ENCODE peak calls at places on chromosomes 1 and 21, in six cellular contexts. O is IMR-90, F is AG09319, N is fibroblast of lung, Q is cardiac muscle cell, V is Calu3. I is an unnamed sample.

GRCh38 chr1:8026153-8026975 is at the start of gene ERRFI1:
- DNase-seq in V (peak; percentile 94), N (peak; percentile 94), Q (peak; percentile 97), O (peak; percentile 93), F (peak; percentile 90), I (peak; percentile 93)

GRCh38 chr1:61013189-61013952 is 69.0 kb upstream of the NFIA start:
- DNase-seq in Q (no peak), N (no peak), V (no peak), F (no peak), O (no peak), I (no peak)

GRCh38 chr21:41640756-41641509 is 125.9 kb downstream of the RIPK4 start:
- DNase-seq in Q (no peak), O (peak; percentile 60), N (peak; percentile 74), F (no peak), V (no peak), I (peak; percentile 47)

GRCh38 chr1:195697130-195697529 is 911.1 kb downstream of the KCNT2 start:
- DNase-seq in F (no peak), Q (no peak), V (no peak), N (no peak), O (no peak), I (no peak)

GRCh38 chr1:1402081-1402900 is 3.2 kb upstream of the CCNL2 start:
- DNase-seq in F (no peak), V (peak; percentile 43), N (peak; percentile 72), O (peak; percentile 60), Q (peak; percentile 58), I (peak; percentile 73)

GRCh38 chr1:244778356-244778755 is 57.1 kb upstream of the COX20 start:
- DNase-seq in O (peak; percentile 91), V (no peak), N (peak; percentile 90), F (no peak), Q (no peak), I (peak; percentile 92)

GRCh38 chr1:30729906-30730305 is 6.5 kb upstream of the MATN1 start:
- DNase-seq in N (no peak), Q (no peak), V (no peak), O (no peak), F (no peak), I (no peak)

GRCh38 chr21:37074195-37074510 is 1.1 kb downstream of the TTC3 start:
- DNase-seq in Q (no peak), V (no peak), N (no peak), F (no peak), O (no peak), I (peak; percentile 41)

GRCh38 chr1:173134800-173135199 is 72.3 kb downstream of the TNFSF4 start:
- DNase-seq in V (peak; percentile 26), F (no peak), O (peak; percentile 12), N (peak; percentile 67), Q (no peak), I (no peak)

GRCh38 chr1:7679873-7680790 is 91.0 kb upstream of the VAMP3 start:
- DNase-seq in Q (peak; percentile 74), F (no peak), N (peak; percentile 44), V (peak; percentile 10), O (peak; percentile 13), I (no peak)

GRCh38 chr21:25895565-25896205 is 160.9 kb downstream of the GABPA start:
- DNase-seq in F (no peak), V (no peak), Q (peak; percentile 17), N (peak; percentile 39), O (peak; percentile 45), I (peak; percentile 55)

GRCh38 chr1:231786126-231786525 is 159.5 kb downstream of the DISC1 start:
- DNase-seq in O (no peak), N (no peak), V (no peak), Q (no peak), F (no peak), I (no peak)

GRCh38 chr1:54796902-54797301 is 4.2 kb downstream of the TTC22 start:
- DNase-seq in V (no peak), O (no peak), Q (no peak), N (no peak), F (no peak), I (no peak)

GRCh38 chr1:54800041-54800898 is 853 bp downstream of the TTC22 start:
- DNase-seq in F (no peak), N (no peak), O (no peak), V (no peak), Q (no peak), I (no peak)

GRCh38 chr1:54795841-54796468 is 5.2 kb downstream of the TTC22 start:
- DNase-seq in V (peak; percentile 67), N (no peak), F (no peak), Q (no peak), O (no peak), I (no peak)

GRCh38 chr1:54798769-54799641 is 2.1 kb downstream of the TTC22 start:
- DNase-seq in N (no peak), F (no peak), V (peak; percentile 41), O (peak; percentile 36), Q (no peak), I (peak; percentile 92)

GRCh38 chr1:54798206-54798605 is 2.9 kb downstream of the TTC22 start:
- DNase-seq in N (no peak), F (no peak), O (no peak), V (no peak), Q (no peak), I (no peak)
- TF ChIP-seq CTCF in N (no peak), F (no peak), O (no peak), V (no peak), Q (no peak), I (no peak)

DNA sequence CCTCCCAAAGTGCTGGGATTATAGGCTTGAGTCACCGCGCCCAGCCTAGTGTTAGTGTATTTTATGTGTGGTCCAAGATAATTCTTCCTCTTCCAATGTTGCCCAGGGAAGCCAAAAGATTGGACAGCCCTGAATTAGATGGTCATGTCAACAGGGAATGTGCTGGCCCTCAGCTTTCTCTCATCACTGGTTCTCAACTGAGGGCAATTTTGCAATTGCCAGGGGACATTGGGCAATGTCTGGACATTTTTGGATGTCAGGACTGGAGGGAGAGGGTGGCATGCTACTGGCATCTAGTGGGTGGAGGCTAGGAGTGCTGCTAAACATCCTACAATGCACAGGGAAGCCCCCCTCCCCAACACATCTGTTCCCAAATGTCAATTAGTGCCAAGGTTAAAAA is 95.0 kb downstream of the LAMC2 start:
- DNase-seq in Q (no peak), F (no peak), O (peak; percentile 49), V (peak; percentile 9), N (no peak), I (peak; percentile 96)
- TF ChIP-seq CTCF in Q (no peak), F (no peak), O (no peak), V (no peak), N (no peak), I (no peak)

GRCh38 chr21:20040768-20041167 is 957.4 kb upstream of the NCAM2 start:
- DNase-seq in N (no peak), V (no peak), F (no peak), Q (peak; percentile 22), O (no peak), I (peak; percentile 21)
- TF ChIP-seq CTCF in N (no peak), V (no peak), F (no peak), Q (no peak), O (no peak), I (peak; percentile 40)

DNA sequence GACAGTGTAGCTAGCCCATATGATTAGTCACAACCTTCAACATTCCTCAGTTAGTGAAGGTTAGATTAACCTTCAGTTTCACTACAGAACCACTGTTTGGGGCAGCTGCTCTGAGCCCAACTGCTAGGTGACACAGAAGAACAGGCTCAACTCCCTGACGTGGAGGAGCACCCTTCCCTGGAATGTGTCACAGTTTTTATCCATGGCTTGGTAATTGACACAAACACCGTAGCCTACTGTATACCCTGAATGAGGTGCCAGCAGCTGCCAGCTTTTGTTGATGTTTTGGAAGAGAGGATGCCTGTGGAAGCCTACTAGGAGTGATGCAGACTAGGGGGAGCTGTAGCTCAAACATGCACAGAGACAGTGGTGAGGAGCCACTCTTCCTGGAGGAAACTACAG is 56.6 kb upstream of the CR2 start:
- DNase-seq in F (no peak), N (peak; percentile 6), O (no peak), Q (no peak), V (no peak), I (peak; percentile 25)
- TF ChIP-seq CTCF in F (peak; percentile 2), N (no peak), O (no peak), Q (no peak), V (no peak), I (no peak)

GRCh38 chr1:204251926-204252689 is 38.3 kb upstream of the GOLT1A start:
- DNase-seq in N (no peak), O (no peak), Q (no peak), V (no peak), F (no peak), I (no peak)
- TF ChIP-seq CTCF in N (no peak), O (no peak), Q (no peak), V (no peak), F (no peak), I (no peak)

DNA sequence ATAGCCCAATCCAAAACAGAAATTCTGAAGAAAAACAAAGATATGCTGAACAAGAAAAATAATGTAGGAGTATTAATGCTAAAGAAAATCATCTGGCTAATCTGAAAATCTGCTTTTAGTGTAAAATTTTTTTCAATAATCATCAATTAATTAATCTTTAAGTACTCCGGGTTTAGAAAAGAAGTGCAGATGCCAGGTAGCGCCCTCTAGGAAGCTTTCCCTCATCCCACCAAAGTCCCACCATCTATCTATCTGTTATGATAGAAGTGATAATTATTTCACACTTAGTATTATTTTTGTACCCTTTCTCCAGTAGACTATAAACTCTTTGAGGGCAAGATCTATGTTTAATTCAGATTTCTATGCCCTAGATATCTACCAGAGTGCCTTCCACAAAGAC is 240.3 kb downstream of the AKT3 start:
- DNase-seq in V (no peak), Q (no peak), O (no peak), F (no peak), N (no peak), I (no peak)
- TF ChIP-seq CTCF in V (no peak), Q (no peak), O (no peak), F (no peak), N (no peak), I (no peak)

GRCh38 chr21:34243562-34243961 is 120.2 kb upstream of the KCNE2 start:
- DNase-seq in Q (peak; percentile 51), O (peak; percentile 11), V (peak; percentile 8), F (no peak), N (peak; percentile 1), I (peak; percentile 51)
- TF ChIP-seq CTCF in Q (peak; percentile 61), O (peak; percentile 47), V (no peak), F (peak; percentile 54), N (peak; percentile 59), I (peak; percentile 43)

GRCh38 chr1:212713465-212714136 is 14.0 kb upstream of the BATF3 start:
- DNase-seq in Q (no peak), V (no peak), N (no peak), O (no peak), F (no peak), I (no peak)

GRCh38 chr1:212721388-212722247 is 22.0 kb upstream of the BATF3 start:
- DNase-seq in Q (no peak), N (peak; percentile 89), F (no peak), O (peak; percentile 84), V (peak; percentile 58), I (peak; percentile 91)

GRCh38 chr1:212722270-212722945 is 22.8 kb upstream of the BATF3 start:
- DNase-seq in O (no peak), N (no peak), V (no peak), F (no peak), Q (no peak), I (no peak)

GRCh38 chr1:212719633-212720032 is 20.0 kb upstream of the BATF3 start:
- DNase-seq in V (no peak), N (no peak), Q (no peak), F (no peak), O (no peak), I (no peak)

GRCh38 chr1:212718499-212718898 is 18.9 kb upstream of the BATF3 start:
- DNase-seq in V (no peak), N (no peak), Q (no peak), F (no peak), O (peak; percentile 43), I (peak; percentile 42)
- TF ChIP-seq CTCF in V (no peak), N (peak; percentile 42), Q (peak; percentile 27), F (peak; percentile 25), O (peak; percentile 24), I (no peak)

I was measured in MCF 10A.